ENCODE peak calls at places on chromosomes 2 and 18, in four cellular contexts. One of them, this sample, is unnamed.

GRCh38 chr2:36368438-36368837 is 12.9 kb downstream of the CRIM1 start:
- DNase-seq in adrenal gland: no peak
- DNase-seq in astrocyte: no peak
- DNase-seq in testis: no peak
- DNase-seq in this sample: no peak

GRCh38 chr18:8890957-8891464 is 185.7 kb downstream of the MTCL1 start:
- DNase-seq in adrenal gland: no peak
- DNase-seq in astrocyte: peak; percentile 98
- DNase-seq in testis: no peak
- DNase-seq in this sample: no peak

GRCh38 chr2:212454149-212454548 is 84.5 kb downstream of the ERBB4 start:
- DNase-seq in adrenal gland: no peak
- DNase-seq in astrocyte: peak; percentile 8
- DNase-seq in testis: no peak
- DNase-seq in this sample: no peak

GRCh38 chr2:186303091-186303490 is 183.0 kb upstream of the ZC3H15 start:
- DNase-seq in adrenal gland: no peak
- DNase-seq in astrocyte: no peak
- DNase-seq in testis: no peak
- DNase-seq in this sample: no peak

GRCh38 chr2:102803897-102804217 is 42.0 kb downstream of the TMEM182 start:
- DNase-seq in adrenal gland: no peak
- DNase-seq in astrocyte: no peak
- DNase-seq in testis: no peak
- DNase-seq in this sample: no peak

GRCh38 chr2:215828528-215829184 is 184.7 kb downstream of the MREG start:
- DNase-seq in adrenal gland: peak; percentile 70
- DNase-seq in astrocyte: peak; percentile 44
- DNase-seq in testis: peak; percentile 73
- DNase-seq in this sample: peak; percentile 66

GRCh38 chr18:23634692-23635091 is 28.0 kb downstream of the ANKRD29 start:
- DNase-seq in adrenal gland: no peak
- DNase-seq in astrocyte: no peak
- DNase-seq in testis: no peak
- DNase-seq in this sample: no peak

GRCh38 chr18:49183921-49184320 is 233.2 kb upstream of the SMAD7 start:
- DNase-seq in adrenal gland: no peak
- DNase-seq in astrocyte: no peak
- DNase-seq in testis: no peak
- DNase-seq in this sample: no peak

GRCh38 chr2:133819906-133820305 is 251.6 kb upstream of the NCKAP5 start:
- DNase-seq in adrenal gland: no peak
- DNase-seq in astrocyte: no peak
- DNase-seq in testis: no peak
- DNase-seq in this sample: no peak

GRCh38 chr18:70672581-70672980 is 383.7 kb downstream of the SOCS6 start:
- DNase-seq in adrenal gland: no peak
- DNase-seq in astrocyte: no peak
- DNase-seq in testis: no peak
- DNase-seq in this sample: no peak

GRCh38 chr18:25351280-25351772 is 640 bp downstream of the ZNF521 start:
- DNase-seq in adrenal gland: peak; percentile 27
- DNase-seq in astrocyte: no peak
- DNase-seq in testis: no peak
- DNase-seq in this sample: no peak

GRCh38 chr2:136638193-136638592 is 127.2 kb upstream of the THSD7B start:
- DNase-seq in adrenal gland: no peak
- DNase-seq in astrocyte: no peak
- DNase-seq in testis: no peak
- DNase-seq in this sample: no peak
- H3K4me1 ChIP-seq in adrenal gland: no peaks in the 10 kb centered on the region
- H3K4me1 ChIP-seq in astrocyte: no peaks in the 10 kb centered on the region
- H3K4me1 ChIP-seq in testis: no peaks in the 10 kb centered on the region
- H3K4me1 ChIP-seq in this sample: no peaks in the 10 kb centered on the region

GRCh38 chr2:127887452-127888219 is 1.9 kb upstream of the AMMECR1L start:
- DNase-seq in adrenal gland: peak; percentile 45
- DNase-seq in astrocyte: no peak
- DNase-seq in testis: no peak
- DNase-seq in this sample: no peak
- H3K4me3 ChIP-seq in adrenal gland: no peak overlapping the region
- H3K4me3 ChIP-seq in astrocyte: peak overlapping the region; percentile 67
- H3K4me3 ChIP-seq in testis: peak overlapping the region; percentile 74
- H3K4me3 ChIP-seq in this sample: peak overlapping the region; percentile 51

GRCh38 chr2:50558182-50558581 is 473.8 kb downstream of the NRXN1 start:
- DNase-seq in adrenal gland: no peak
- DNase-seq in astrocyte: peak; percentile 12
- DNase-seq in testis: no peak
- DNase-seq in this sample: no peak
- TF ChIP-seq CTCF in adrenal gland: no peak
- TF ChIP-seq CTCF in astrocyte: no peak
- TF ChIP-seq CTCF in testis: no peak
- TF ChIP-seq CTCF in this sample: no peak

GRCh38 chr2:43222472-43223146 is 3.8 kb downstream of the ZFP36L2 start:
- DNase-seq in adrenal gland: no peak
- DNase-seq in astrocyte: peak; percentile 52
- DNase-seq in testis: no peak
- DNase-seq in this sample: no peak

GRCh38 chr2:43223412-43224040 is 2.9 kb downstream of the ZFP36L2 start:
- DNase-seq in adrenal gland: no peak
- DNase-seq in astrocyte: peak; percentile 29
- DNase-seq in testis: no peak
- DNase-seq in this sample: no peak

GRCh38 chr2:43225093-43225787 is 1.2 kb downstream of the ZFP36L2 start:
- DNase-seq in adrenal gland: peak; percentile 65
- DNase-seq in astrocyte: peak; percentile 57
- DNase-seq in testis: peak; percentile 65
- DNase-seq in this sample: peak; percentile 58

GRCh38 chr2:43224571-43225092 is 1.8 kb downstream of the ZFP36L2 start:
- DNase-seq in adrenal gland: no peak
- DNase-seq in astrocyte: peak; percentile 18
- DNase-seq in testis: peak; percentile 43
- DNase-seq in this sample: peak; percentile 54

DNA sequence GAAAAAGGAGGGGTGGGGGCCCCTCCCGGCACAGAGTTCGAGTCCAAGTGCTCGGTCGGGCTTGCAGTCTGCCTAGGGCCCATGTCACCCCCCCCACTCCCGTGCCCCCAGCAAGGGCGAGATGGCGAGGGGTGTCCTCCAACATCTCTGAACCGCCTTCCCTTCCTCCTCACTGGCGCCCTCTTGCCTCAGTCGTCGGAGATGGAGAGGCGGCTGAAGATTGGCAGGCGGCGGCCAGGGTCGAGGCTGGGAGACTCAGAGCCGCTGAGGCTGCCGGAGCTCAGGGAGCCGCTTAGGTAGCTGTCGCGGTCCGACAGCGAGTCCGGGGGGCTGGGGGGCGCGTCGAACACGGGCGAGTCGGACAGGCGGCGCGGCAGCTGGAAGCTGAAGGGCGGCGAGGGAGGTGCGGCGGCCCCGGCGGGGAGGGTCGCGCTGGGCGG is 2.3 kb downstream of the ZFP36L2 start:
- DNase-seq in adrenal gland: peak; percentile 83
- DNase-seq in astrocyte: peak; percentile 49
- DNase-seq in testis: peak; percentile 66
- DNase-seq in this sample: peak; percentile 78
- H3K4me1 ChIP-seq in adrenal gland: peaks cover 50% of the 10 kb centered on the region
- H3K4me1 ChIP-seq in astrocyte: peaks cover 47% of the 10 kb centered on the region
- H3K4me1 ChIP-seq in testis: peaks cover 40% of the 10 kb centered on the region
- H3K4me1 ChIP-seq in this sample: peaks cover 11% of the 10 kb centered on the region

DNA sequence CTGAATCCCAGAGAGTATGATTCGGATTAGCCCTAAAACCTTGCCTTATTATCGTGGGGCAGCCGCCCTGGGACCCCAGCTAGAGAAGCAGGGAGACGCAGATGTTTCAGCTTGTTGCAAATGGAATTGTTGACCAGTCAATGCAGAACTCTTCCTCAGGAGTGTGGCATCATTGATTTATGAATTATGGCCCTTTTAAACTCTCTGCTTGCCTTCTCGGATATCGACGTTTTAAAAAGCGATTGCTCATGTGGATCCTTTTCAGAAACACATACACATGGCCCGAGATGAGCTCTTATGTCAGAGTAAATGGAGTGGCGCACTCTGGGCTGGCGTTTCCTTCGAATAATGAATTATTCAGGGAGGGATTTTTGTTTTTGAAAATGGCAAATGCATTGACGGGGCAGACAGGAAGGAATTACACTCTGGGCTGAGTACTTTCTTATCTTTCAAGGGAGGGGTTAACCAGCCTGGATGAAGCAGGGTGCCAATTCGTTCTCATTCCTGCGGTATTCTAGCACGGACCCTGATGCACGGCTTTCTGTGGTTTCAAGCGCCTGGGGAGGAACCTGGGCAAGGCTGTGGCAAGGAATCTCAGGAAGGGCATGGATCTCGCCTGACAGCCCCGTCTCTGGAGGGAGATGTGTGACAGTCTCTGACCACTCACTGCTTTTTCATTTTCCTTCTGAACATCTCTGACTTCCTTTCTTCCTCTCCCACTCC is 142.7 kb downstream of the PRKCE start:
- DNase-seq in adrenal gland: no peak
- DNase-seq in astrocyte: peak; percentile 68
- DNase-seq in testis: no peak
- DNase-seq in this sample: no peak
- H3K4me3 ChIP-seq in adrenal gland: no peak overlapping the region
- H3K4me3 ChIP-seq in astrocyte: no peak overlapping the region
- H3K4me3 ChIP-seq in testis: no peak overlapping the region
- H3K4me3 ChIP-seq in this sample: peak overlapping the region; percentile 24

GRCh38 chr2:150491943-150492342 is 4.5 kb upstream of the RND3 start:
- DNase-seq in adrenal gland: no peak
- DNase-seq in astrocyte: peak; percentile 65
- DNase-seq in testis: no peak
- DNase-seq in this sample: no peak

GRCh38 chr2:150490466-150490865 is 3.0 kb upstream of the RND3 start:
- DNase-seq in adrenal gland: no peak
- DNase-seq in astrocyte: no peak
- DNase-seq in testis: no peak
- DNase-seq in this sample: no peak

GRCh38 chr2:150495993-150496627 is 8.6 kb upstream of the RND3 start:
- DNase-seq in adrenal gland: no peak
- DNase-seq in astrocyte: peak; percentile 98
- DNase-seq in testis: no peak
- DNase-seq in this sample: no peak

GRCh38 chr2:150491430-150491829 is 4.0 kb upstream of the RND3 start:
- DNase-seq in adrenal gland: no peak
- DNase-seq in astrocyte: no peak
- DNase-seq in testis: no peak
- DNase-seq in this sample: no peak

DNA sequence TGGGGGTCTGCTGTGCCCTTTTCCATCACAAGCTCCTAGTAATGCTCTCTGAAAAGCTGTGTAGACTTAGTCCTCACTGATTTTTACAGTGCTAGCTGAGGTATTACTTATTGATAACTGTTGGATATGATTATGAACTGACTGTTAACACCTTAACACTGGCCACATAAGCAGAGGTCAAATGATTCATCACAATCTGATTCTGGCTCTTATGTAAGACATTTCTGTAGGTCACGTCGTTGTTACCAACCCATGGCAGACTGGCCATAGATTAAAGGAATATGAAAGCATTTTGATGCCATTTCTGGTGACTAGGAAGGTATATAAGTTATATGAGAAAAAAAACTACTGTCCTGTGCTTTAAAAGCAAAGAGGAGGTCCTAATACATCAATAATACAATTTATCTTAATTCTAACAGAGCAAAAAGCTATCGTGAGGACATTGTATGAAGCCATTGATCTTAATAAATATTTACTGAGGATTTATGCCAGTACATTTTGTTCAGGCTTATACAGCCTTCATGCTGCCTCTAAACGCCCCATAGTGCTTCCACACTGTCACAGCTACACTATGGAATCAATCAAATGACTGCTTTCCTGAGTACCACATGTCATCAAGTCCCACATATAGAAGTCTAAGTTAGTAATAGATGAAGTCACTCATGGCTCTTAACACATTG is 6.9 kb upstream of the RND3 start:
- DNase-seq in adrenal gland: no peak
- DNase-seq in astrocyte: no peak
- DNase-seq in testis: no peak
- DNase-seq in this sample: no peak
- TF ChIP-seq CTCF in adrenal gland: no peak
- TF ChIP-seq CTCF in astrocyte: no peak
- TF ChIP-seq CTCF in testis: no peak
- TF ChIP-seq CTCF in this sample: no peak

GRCh38 chr2:64112016-64112415 is 32.2 kb downstream of the PELI1 start:
- DNase-seq in adrenal gland: no peak
- DNase-seq in astrocyte: no peak
- DNase-seq in testis: no peak
- DNase-seq in this sample: no peak

GRCh38 chr2:64115808-64116598 is 28.2 kb downstream of the PELI1 start:
- DNase-seq in adrenal gland: no peak
- DNase-seq in astrocyte: no peak
- DNase-seq in testis: no peak
- DNase-seq in this sample: no peak

GRCh38 chr2:64111426-64111825 is 32.8 kb downstream of the PELI1 start:
- DNase-seq in adrenal gland: no peak
- DNase-seq in astrocyte: no peak
- DNase-seq in testis: no peak
- DNase-seq in this sample: no peak

GRCh38 chr2:64114063-64114911 is 29.9 kb downstream of the PELI1 start:
- DNase-seq in adrenal gland: no peak
- DNase-seq in astrocyte: peak; percentile 92
- DNase-seq in testis: no peak
- DNase-seq in this sample: no peak

DNA sequence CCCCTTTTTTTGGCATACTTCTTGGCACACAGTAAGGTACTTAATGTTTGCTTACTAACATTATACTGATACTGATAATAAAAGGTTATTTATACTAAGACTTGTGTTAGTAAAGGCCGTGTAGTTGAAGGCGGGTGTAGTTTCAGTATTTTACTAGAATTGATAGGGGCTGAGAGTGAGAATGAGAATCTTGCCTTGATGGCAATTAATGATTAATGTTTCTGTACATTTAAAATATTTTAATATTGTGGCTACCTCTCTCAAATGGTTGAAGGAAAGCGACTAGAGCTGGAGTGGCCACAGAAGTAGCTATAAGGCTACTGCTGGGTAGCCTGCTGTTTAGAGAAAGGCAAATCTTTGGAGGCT is 29.3 kb downstream of the PELI1 start:
- DNase-seq in adrenal gland: no peak
- DNase-seq in astrocyte: no peak
- DNase-seq in testis: no peak
- DNase-seq in this sample: no peak
- H3K4me1 ChIP-seq in adrenal gland: peaks cover 33% of the 10 kb centered on the region
- H3K4me1 ChIP-seq in astrocyte: peaks cover 16% of the 10 kb centered on the region
- H3K4me1 ChIP-seq in testis: peaks cover 22% of the 10 kb centered on the region
- H3K4me1 ChIP-seq in this sample: no peaks in the 10 kb centered on the region

This sample was measured in BE2C.